ENCODE peak calls at places on chromosomes 3 and 15, in six cellular contexts. C, S, H, T, E and U are unnamed samples.
A peak's percentile ranks its signal among the peaks of the same experiment; 100 is the strongest.

GRCh38 chr3:138256022-138256421 is 68.9 kb downstream of the ARMC8 start:
- DNase-seq in C (no peak), S (no peak), H (no peak), T (no peak), E (no peak), U (no peak)

GRCh38 chr3:76554717-76555116 is 485.2 kb upstream of the ROBO2 start:
- DNase-seq in C (peak; percentile 58), S (no peak), H (no peak), T (no peak), E (peak; percentile 6), U (no peak)

GRCh38 chr3:39478226-39478625 is 10.7 kb downstream of the MOBP start:
- DNase-seq in C (no peak), S (no peak), H (no peak), T (no peak), E (no peak), U (no peak)

GRCh38 chr3:167852216-167852615 is 116.7 kb downstream of the SERPINI1 start:
- DNase-seq in C (no peak), S (no peak), H (no peak), T (no peak), E (peak; percentile 11), U (no peak)

GRCh38 chr15:68352401-68353062 is 75.0 kb downstream of the FEM1B start:
- DNase-seq in C (peak; percentile 91), S (no peak), H (peak; percentile 88), T (peak; percentile 93), E (peak; percentile 96), U (peak; percentile 41)

GRCh38 chr3:114207768-114208167 is 28.9 kb upstream of the DRD3 start:
- DNase-seq in C (no peak), S (no peak), H (no peak), T (no peak), E (no peak), U (no peak)

GRCh38 chr3:71111784-71112440 is 471.6 kb downstream of the FOXP1 start:
- DNase-seq in C (peak; percentile 94), S (no peak), H (no peak), T (no peak), E (peak; percentile 84), U (no peak)

GRCh38 chr15:34709866-34710265 is 44.9 kb downstream of the GJD2 start:
- DNase-seq in C (no peak), S (no peak), H (no peak), T (no peak), E (peak; percentile 36), U (no peak)

GRCh38 chr3:162525791-162526190 is 1029.2 kb downstream of the OTOL1 start:
- DNase-seq in C (peak; percentile 56), S (no peak), H (no peak), T (no peak), E (no peak), U (no peak)

GRCh38 chr3:55488398-55489055 is 1.4 kb upstream of the WNT5A start:
- DNase-seq in C (no peak), S (no peak), H (peak; percentile 63), T (no peak), E (peak; percentile 75), U (peak; percentile 76)

GRCh38 chr15:67010898-67011619 is 54.3 kb upstream of the SMAD3 start:
- DNase-seq in C (no peak), S (no peak), H (no peak), T (no peak), E (peak; percentile 25), U (no peak)

GRCh38 chr3:48130321-48130881 is 57.8 kb downstream of the CDC25A start:
- DNase-seq in C (peak; percentile 85), S (no peak), H (peak; percentile 78), T (peak; percentile 81), E (peak; percentile 97), U (peak; percentile 74)

GRCh38 chr3:119033393-119034255 is 1.0 kb downstream of the IGSF11 start:
- DNase-seq in C (no peak), S (no peak), H (no peak), T (no peak), E (no peak), U (no peak)
- H3K4me3 ChIP-seq in C (peak overlapping the region; percentile 52), S (peak overlapping the region; percentile 46), H (no peak overlapping the region), T (peak overlapping the region; percentile 49), E (peak overlapping the region; percentile 59), U (peak overlapping the region; percentile 58)

GRCh38 chr15:32716960-32717289 is 879 bp upstream of the GREM1 start:
- DNase-seq in C (no peak), S (no peak), H (no peak), T (no peak), E (no peak), U (no peak)

GRCh38 chr15:32718822-32719716 is 1.3 kb downstream of the GREM1 start:
- DNase-seq in C (no peak), S (no peak), H (no peak), T (no peak), E (no peak), U (no peak)

GRCh38 chr15:32716216-32716959 is 1.4 kb upstream of the GREM1 start:
- DNase-seq in C (no peak), S (no peak), H (no peak), T (no peak), E (no peak), U (no peak)

GRCh38 chr15:32718082-32718821 is 448 bp downstream of the GREM1 start:
- DNase-seq in C (no peak), S (no peak), H (no peak), T (no peak), E (no peak), U (no peak)

DNA sequence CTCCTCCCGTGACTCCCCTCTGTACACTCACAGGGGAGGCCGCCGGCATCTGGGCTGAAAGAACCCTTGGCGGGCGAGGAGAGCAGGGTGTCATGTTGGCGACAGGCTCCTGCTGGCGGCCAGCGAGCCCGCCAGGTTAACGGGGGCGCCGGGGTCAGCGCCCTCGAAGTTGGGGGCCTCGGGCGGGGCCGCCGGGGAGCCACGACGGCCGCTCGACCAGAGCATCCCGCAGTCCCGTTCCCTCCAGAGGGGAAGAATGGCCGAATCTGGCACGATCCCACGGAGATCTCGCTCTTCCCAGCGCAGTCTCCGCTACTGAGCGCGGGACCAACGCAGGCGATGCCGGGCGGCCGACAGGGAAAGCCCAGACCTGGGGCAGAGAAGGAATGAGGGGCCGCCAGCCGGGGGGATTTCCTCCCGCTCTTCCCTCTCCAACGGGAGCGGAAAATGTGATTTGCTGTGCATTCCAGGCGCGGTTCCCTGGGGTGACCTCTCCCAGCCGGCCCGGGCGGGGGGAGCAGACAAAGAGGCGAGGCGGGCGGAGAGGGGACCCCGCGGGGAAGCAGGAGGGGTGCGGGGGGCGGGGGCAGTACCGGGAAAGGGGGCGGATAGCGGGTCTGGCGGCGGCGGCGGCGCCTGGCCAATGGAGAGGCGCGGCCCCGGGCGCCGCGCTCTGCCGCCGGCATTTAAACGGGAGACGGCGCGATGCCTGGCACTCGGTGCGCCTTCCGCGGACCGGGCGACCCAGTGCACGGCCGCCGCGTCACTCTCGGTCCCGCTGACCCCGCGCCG is at the start of gene GREM1:
- DNase-seq in C (no peak), S (no peak), H (no peak), T (no peak), E (peak; percentile 48), U (no peak)
- H3K4me3 ChIP-seq in C (peak within 1 kb of the TSS; percentile 80), S (no peak within 1 kb of the TSS), H (no peak within 1 kb of the TSS), T (peak within 1 kb of the TSS; percentile 24), E (peak within 1 kb of the TSS; percentile 88), U (peak within 1 kb of the TSS; percentile 0)

DNA sequence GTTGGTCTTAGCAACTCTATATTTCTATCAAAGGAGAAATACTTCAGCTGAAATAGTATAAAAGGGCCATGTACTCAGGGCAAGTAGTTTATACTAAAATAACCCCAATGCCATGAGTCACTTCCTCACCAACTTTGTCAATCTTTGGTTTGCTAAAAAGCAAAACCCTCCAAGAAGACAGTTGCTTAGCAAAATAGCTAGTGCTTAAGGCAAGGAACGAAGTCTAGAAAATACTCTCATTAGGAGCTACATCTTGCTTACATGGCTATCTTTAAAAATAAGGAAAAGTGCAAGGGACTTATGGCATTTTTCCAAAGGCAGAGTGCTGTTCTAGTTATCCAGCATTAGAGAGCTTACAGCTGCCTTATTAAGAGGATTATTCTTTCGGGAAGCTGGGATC is 28.4 kb downstream of the P3H2 start:
- DNase-seq in C (no peak), S (no peak), H (no peak), T (no peak), E (peak; percentile 86), U (no peak)
- H3K4me3 ChIP-seq in C (no peak overlapping the region), S (no peak overlapping the region), H (no peak overlapping the region), T (no peak overlapping the region), E (peak overlapping the region; percentile 31), U (no peak overlapping the region)

GRCh38 chr3:194688207-194688711 is 2.6 kb downstream of the FAM43A start:
- DNase-seq in C (no peak), S (peak; percentile 58), H (no peak), T (no peak), E (no peak), U (peak; percentile 37)
- H3K4me3 ChIP-seq in C (peak overlapping the region; percentile 74), S (peak overlapping the region; percentile 78), H (no peak overlapping the region), T (peak overlapping the region; percentile 59), E (peak overlapping the region; percentile 82), U (peak overlapping the region; percentile 55)

DNA sequence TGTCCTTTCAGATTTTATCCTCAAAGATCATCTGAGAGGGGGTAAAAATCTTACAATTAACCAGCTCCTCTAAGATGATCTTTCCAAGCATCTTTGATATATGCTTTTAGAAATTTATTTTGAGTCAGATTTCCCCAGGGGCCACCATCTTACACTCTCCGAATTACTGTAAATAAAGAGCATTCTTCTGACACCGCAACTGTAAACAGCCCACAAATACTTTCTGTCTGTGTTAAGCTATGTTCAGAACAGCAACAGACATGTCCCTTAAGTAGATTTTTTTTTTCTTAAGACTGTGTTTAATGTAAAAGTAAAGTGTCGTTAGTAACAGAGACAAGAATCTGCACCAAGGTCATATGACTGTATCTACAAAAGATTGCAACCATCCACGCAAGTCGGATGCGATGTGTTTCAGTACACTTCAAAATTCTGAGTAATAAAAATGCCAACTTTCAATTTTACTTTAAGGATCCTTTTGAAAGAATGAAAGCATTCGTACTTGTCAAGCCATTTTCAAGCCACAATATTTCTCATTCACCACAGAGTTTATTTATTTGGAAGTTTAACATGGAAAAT is 159.0 kb upstream of the KCNH8 start:
- DNase-seq in C (no peak), S (no peak), H (no peak), T (no peak), E (no peak), U (no peak)
- H3K4me3 ChIP-seq in C (no peak overlapping the region), S (no peak overlapping the region), H (no peak overlapping the region), T (no peak overlapping the region), E (no peak overlapping the region), U (no peak overlapping the region)

DNA sequence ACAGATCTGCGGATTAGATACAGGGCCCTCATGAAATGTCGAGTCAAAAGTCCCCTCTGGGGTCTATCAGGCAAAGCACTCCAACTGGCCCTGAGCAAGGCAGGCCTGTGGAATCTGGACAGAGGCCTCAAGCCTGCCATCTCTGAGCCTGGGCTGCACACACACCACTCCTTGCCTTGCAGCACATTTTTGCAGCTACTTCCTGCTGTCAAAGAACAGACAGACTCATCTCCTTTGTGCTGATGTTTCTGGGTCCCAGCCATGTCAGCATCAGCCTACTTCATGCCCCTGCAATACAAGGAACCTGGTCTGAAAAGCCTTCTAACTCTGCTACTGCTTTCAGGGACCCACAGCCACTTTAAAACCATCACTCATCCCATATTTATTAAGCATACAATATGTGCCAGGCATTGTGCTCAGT is 60.6 kb upstream of the IL12A start:
- DNase-seq in C (no peak), S (no peak), H (no peak), T (no peak), E (no peak), U (no peak)
- H3K4me3 ChIP-seq in C (no peak overlapping the region), S (no peak overlapping the region), H (no peak overlapping the region), T (no peak overlapping the region), E (no peak overlapping the region), U (no peak overlapping the region)

GRCh38 chr15:57302640-57303257 is 73.6 kb upstream of the CGNL1 start:
- DNase-seq in C (no peak), S (no peak), H (no peak), T (no peak), E (no peak), U (no peak)
- H3K4me3 ChIP-seq in C (no peak overlapping the region), S (no peak overlapping the region), H (no peak overlapping the region), T (no peak overlapping the region), E (no peak overlapping the region), U (no peak overlapping the region)